ENCODE peak calls at places on chromosomes 5 and 9, in five cellular contexts. E is colonic mucosa, Y is choroid plexus epithelial cell, B is kidney epithelial cell, J is cardiac muscle cell. I is an unnamed sample.

GRCh38 chr9:72579190-72579589 is 57.8 kb downstream of the TMC1 start:
- DNase-seq in E (peak; percentile 82), B (no peak), Y (peak; percentile 69), J (peak; percentile 82), I (peak; percentile 68)

GRCh38 chr9:16768816-16769215 is 101.7 kb downstream of the BNC2 start:
- DNase-seq in J (no peak), E (no peak), Y (no peak), B (no peak), I (no peak)

GRCh38 chr9:89850633-89851325 is 246.0 kb downstream of the GADD45G start:
- DNase-seq in E (peak; percentile 60), B (no peak), Y (no peak), J (peak; percentile 14), I (peak; percentile 11)

GRCh38 chr5:81626524-81626923 is 124.4 kb downstream of the SSBP2 start:
- DNase-seq in Y (peak; percentile 82), E (no peak), J (peak; percentile 73), B (peak; percentile 51), I (peak; percentile 90)

GRCh38 chr5:164007062-164007461 is 501.6 kb downstream of the MAT2B start:
- DNase-seq in J (no peak), Y (no peak), B (no peak), E (no peak), I (no peak)

GRCh38 chr5:41071975-41072374 is 833 bp upstream of the MROH2B start:
- DNase-seq in B (no peak), Y (peak; percentile 58), J (peak; percentile 81), E (no peak), I (no peak)

GRCh38 chr9:137688261-137688660 is 69.5 kb downstream of the EHMT1 start:
- DNase-seq in E (no peak), J (no peak), B (no peak), Y (no peak), I (no peak)

GRCh38 chr9:130852801-130853200 is 17.7 kb downstream of the ABL1 start:
- DNase-seq in Y (no peak), B (no peak), E (no peak), J (no peak), I (no peak)

GRCh38 chr5:11054014-11054413 is 293.0 kb upstream of the DAP start:
- DNase-seq in B (no peak), E (no peak), J (no peak), Y (no peak), I (no peak)

GRCh38 chr9:89873801-89874200 is 269.0 kb downstream of the GADD45G start:
- DNase-seq in E (no peak), B (no peak), Y (no peak), J (no peak), I (no peak)

GRCh38 chr9:88808019-88808656 is 183.1 kb upstream of the S1PR3 start:
- DNase-seq in B (no peak), J (peak; percentile 55), Y (peak; percentile 64), E (no peak), I (no peak)

GRCh38 chr5:106853266-106853665 is 817.5 kb downstream of the EFNA5 start:
- DNase-seq in J (no peak), E (no peak), Y (no peak), B (no peak), I (no peak)

GRCh38 chr9:91659529-91660294 is 236.1 kb upstream of the NFIL3 start:
- DNase-seq in E (no peak), B (no peak), Y (peak; percentile 70), J (peak; percentile 44), I (peak; percentile 37)

GRCh38 chr5:60455589-60455988 is 244.4 kb downstream of the DEPDC1B start:
- DNase-seq in Y (no peak), J (no peak), E (no peak), B (no peak), I (peak; percentile 9)

GRCh38 chr5:27682600-27682999 is 644.2 kb upstream of the CDH9 start:
- DNase-seq in Y (peak; percentile 61), J (peak; percentile 35), E (no peak), B (no peak), I (peak; percentile 21)

GRCh38 chr9:113219972-113220371 is 1.1 kb downstream of the FKBP15 start:
- DNase-seq in J (peak; percentile 29), B (no peak), E (no peak), Y (peak; percentile 62), I (peak; percentile 37)

GRCh38 chr5:119328753-119329602 is 26.8 kb upstream of the TNFAIP8 start:
- DNase-seq in B (no peak), J (peak; percentile 48), E (no peak), Y (peak; percentile 84), I (peak; percentile 69)

GRCh38 chr5:167785106-167785505 is 506.3 kb upstream of the WWC1 start:
- DNase-seq in J (no peak), E (no peak), B (no peak), Y (no peak), I (no peak)

GRCh38 chr9:15936316-15936869 is 383.6 kb downstream of the CCDC171 start:
- DNase-seq in Y (peak; percentile 52), J (peak; percentile 59), B (no peak), E (no peak), I (peak; percentile 47)

GRCh38 chr9:131276891-131277672 is 772 bp upstream of the FAM78A start:
- DNase-seq in B (no peak), Y (no peak), J (no peak), E (no peak), I (no peak)

DNA sequence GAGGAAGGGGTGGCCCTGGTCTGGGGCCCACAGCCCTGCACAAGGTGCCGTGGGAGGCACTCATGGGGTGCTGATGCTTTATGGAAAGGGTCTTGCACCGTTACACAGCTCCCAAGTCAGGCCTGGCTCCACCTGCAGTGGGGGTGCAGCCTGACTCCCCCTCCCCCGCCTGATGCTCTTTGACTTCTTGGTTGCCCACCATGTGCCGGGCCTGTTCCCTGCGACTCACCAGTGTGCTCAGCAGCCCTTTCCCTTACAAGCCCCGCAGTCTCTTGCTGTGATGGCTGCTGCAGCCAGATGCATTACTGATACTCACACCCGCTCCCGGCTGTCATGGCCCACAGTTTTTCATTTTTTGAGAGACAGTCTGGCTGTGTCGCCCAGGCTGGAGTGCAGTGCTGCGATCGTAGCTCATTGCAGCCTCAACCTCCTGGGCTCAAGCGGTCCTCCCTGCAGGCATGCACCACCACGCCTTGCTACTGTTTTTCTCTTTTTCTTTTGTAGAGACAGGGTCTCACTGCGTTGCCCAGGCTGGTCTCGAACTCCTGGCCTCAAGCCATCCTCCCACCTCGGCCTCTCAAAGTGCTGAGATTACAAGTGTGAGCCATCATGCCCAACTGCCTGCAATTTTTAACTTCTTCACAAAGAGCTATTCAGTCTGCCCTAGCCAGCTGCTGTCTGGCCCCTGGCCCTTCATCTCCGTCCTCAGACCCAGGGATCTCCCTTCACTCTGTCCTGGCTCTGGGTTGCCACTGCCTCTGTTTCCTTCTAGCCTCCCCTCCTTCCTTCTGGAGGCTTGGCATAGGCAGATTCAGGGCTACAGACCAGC is 109.5 kb downstream of the RXRA start:
- DNase-seq in E (no peak), Y (peak; percentile 20), J (peak; percentile 32), B (no peak), I (no peak)
- H3K4me3 ChIP-seq in E (no peak overlapping the region), Y (no peak overlapping the region), J (no peak overlapping the region), B (no peak overlapping the region), I (no peak overlapping the region)

GRCh38 chr5:181167814-181168488 is 20.6 kb downstream of the OR2V2 start:
- DNase-seq in B (no peak), J (no peak), Y (no peak), E (peak; percentile 44), I (no peak)
- TF ChIP-seq CTCF in B (peak; percentile 69), J (peak; percentile 48), Y (peak; percentile 53), E (no peak), I (peak; percentile 70)

DNA sequence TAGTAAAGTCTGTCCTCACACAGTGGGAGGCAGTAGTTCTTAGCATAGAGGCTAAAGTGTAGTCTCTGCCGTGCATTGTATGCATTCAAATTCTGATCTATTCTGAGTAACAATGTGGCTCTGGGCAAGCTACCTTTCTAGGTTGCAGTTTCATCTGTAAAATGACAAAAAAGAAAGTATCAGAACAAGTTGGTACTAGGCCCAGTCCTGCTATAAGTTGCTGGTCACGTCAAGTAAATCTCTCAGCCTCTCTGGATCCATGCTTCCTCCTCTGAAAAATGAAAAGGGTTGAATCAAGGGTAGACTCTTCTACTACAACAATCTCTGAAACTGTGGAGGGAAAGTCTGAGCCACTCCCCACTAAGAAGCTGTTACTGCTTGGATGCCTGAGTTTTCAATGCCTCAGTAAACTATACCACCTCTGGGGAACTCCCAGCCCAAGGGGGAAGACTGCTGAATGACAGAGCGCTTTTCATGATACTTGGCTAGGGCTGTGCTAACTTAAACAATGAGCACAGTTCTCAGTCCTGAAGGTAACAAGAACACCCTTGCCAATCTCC is 34.5 kb upstream of the SPARC start:
- DNase-seq in E (no peak), J (no peak), Y (no peak), B (no peak), I (no peak)
- H3K4me3 ChIP-seq in E (no peak overlapping the region), J (no peak overlapping the region), Y (no peak overlapping the region), B (no peak overlapping the region), I (no peak overlapping the region)

DNA sequence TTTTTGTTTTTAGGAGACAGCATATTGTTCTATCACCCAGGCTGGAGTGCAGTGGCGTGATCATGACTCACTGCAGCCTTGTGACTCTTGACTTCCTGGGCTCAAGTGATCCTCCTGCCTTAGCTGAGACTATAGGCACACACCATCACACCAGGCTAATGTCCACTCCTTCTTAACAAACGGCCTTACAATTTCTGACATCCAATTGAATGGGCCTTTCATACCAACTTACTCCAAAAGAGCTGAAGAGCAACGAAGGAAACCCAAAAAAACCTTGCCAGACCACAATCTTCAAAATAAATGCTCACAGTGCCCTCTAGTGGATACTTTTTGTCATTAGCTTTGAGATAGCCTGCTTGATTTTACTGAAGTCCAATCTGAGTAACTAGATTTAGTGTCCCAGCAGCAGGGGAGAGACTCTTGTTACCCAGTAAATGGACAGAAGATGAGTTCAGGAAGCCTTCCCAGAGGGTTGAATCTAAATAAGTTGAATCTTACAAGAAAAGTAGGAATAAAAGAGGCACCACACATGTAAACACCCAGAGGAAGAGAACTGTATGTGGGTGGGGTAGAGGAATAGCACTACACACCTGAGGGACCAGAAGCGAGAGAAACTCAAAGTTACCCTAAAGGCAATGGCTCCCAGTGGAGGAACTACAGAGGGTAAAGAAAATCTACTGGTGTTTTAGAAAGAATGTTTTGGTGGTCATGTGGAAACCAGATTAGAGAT is 9.3 kb downstream of the ZNF622 start:
- DNase-seq in E (no peak), B (peak; percentile 26), J (peak; percentile 87), Y (peak; percentile 86), I (peak; percentile 82)
- TF ChIP-seq CTCF in E (peak; percentile 50), B (peak; percentile 46), J (peak; percentile 60), Y (peak; percentile 63), I (peak; percentile 64)

GRCh38 chr5:9058161-9058560 is 487.7 kb downstream of the SEMA5A start:
- DNase-seq in Y (no peak), J (no peak), E (no peak), B (no peak), I (peak; percentile 55)
- H3K4me3 ChIP-seq in Y (no peak overlapping the region), J (no peak overlapping the region), E (no peak overlapping the region), B (no peak overlapping the region), I (no peak overlapping the region)

DNA sequence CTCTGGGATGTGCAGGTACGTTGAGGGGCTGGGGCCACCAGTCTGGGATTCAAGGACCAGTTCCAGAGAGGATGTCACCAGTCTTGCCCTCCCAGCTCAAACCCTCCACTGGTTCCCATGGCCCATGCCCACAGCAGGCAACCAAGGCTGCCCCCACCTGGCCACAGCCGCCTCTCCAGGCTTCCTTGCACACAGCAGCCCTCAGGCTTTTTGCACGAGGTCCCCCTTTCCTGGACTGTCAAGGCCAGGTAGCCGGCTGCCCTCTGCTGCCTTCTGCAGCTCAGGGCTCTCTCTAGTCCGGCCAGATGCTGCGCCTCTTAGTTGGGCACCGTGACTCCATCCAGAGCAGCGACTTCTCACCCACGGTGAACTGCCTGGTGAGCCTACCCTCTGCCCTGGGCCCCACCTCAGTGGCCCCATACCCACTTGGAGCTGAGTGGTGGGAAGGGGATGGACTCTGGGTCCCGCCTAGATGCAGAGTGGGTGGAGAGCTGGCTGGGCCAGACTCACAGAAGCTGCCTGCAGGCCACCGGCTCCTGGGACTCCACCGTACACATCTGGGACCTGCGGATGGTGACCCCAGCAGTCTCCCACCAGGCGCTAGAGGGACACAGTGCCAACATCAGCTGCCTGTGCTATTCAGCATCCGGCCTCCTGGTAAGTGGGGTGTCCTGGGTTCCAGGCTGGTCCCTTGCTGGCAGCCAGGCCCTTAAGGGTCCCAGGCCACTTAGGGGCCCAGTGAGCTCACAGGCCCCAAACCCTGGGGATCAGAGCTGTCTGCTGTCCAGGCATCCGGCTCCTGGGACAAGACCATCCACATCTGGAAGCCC is 2.9 kb downstream of the WDR38 start:
- DNase-seq in J (peak; percentile 36), Y (peak; percentile 31), B (no peak), E (no peak), I (no peak)
- TF ChIP-seq CTCF in J (peak; percentile 33), Y (peak; percentile 55), B (peak; percentile 68), E (no peak), I (peak; percentile 67)

I was measured in brain microvascular endothelial cell.